ENCODE peak calls at places on chromosome 2, in five cellular contexts. One of them, this sample, is unnamed.
A peak's percentile ranks its signal among the peaks of the same experiment; 100 is the strongest.

GRCh38 chr2:138475394-138475793 is 26.2 kb upstream of the SPOPL start:
- DNase-seq in H9: no peak
- DNase-seq in heart left ventricle: no peak
- DNase-seq in neuronal stem cell: no peak
- DNase-seq in NT2/D1: no peak
- DNase-seq in this sample: no peak

GRCh38 chr2:65057391-65058052 is 1.3 kb downstream of the CEP68 start:
- DNase-seq in H9: no peak
- DNase-seq in heart left ventricle: no peak
- DNase-seq in neuronal stem cell: no peak
- DNase-seq in NT2/D1: no peak
- DNase-seq in this sample: no peak

GRCh38 chr2:240964221-240964853 is 34.1 kb upstream of the SNED1 start:
- DNase-seq in H9: peak; percentile 14
- DNase-seq in heart left ventricle: peak; percentile 15
- DNase-seq in neuronal stem cell: no peak
- DNase-seq in NT2/D1: no peak
- DNase-seq in this sample: peak; percentile 17

GRCh38 chr2:190343500-190344274 is at the start of gene INPP1:
- DNase-seq in H9: peak; percentile 61
- DNase-seq in heart left ventricle: peak; percentile 85
- DNase-seq in neuronal stem cell: peak; percentile 44
- DNase-seq in NT2/D1: peak; percentile 23
- DNase-seq in this sample: peak; percentile 64

GRCh38 chr2:233950078-233950825 is 33.1 kb downstream of the TRPM8 start:
- DNase-seq in H9: no peak
- DNase-seq in heart left ventricle: no peak
- DNase-seq in neuronal stem cell: no peak
- DNase-seq in NT2/D1: no peak
- DNase-seq in this sample: no peak

GRCh38 chr2:129301431-129301913 is 678.0 kb upstream of the RAB6C start:
- DNase-seq in H9: no peak
- DNase-seq in heart left ventricle: no peak
- DNase-seq in neuronal stem cell: no peak
- DNase-seq in NT2/D1: no peak
- DNase-seq in this sample: no peak

GRCh38 chr2:222738759-222739292 is 67.4 kb downstream of the MOGAT1 start:
- DNase-seq in H9: no peak
- DNase-seq in heart left ventricle: no peak
- DNase-seq in neuronal stem cell: no peak
- DNase-seq in NT2/D1: no peak
- DNase-seq in this sample: no peak

GRCh38 chr2:155223781-155224406 is 525.4 kb downstream of the KCNJ3 start:
- DNase-seq in H9: no peak
- DNase-seq in heart left ventricle: no peak
- DNase-seq in neuronal stem cell: peak; percentile 8
- DNase-seq in NT2/D1: no peak
- DNase-seq in this sample: no peak

GRCh38 chr2:201118957-201119848 is 3.2 kb downstream of the CFLAR start:
- DNase-seq in H9: no peak
- DNase-seq in heart left ventricle: no peak
- DNase-seq in neuronal stem cell: no peak
- DNase-seq in NT2/D1: no peak
- DNase-seq in this sample: no peak

GRCh38 chr2:8851811-8852560 is 14.6 kb upstream of the KIDINS220 start:
- DNase-seq in H9: peak; percentile 43
- DNase-seq in heart left ventricle: no peak
- DNase-seq in neuronal stem cell: no peak
- DNase-seq in NT2/D1: no peak
- DNase-seq in this sample: no peak

GRCh38 chr2:113282747-113283533 is 4.2 kb upstream of the PAX8 start:
- DNase-seq in H9: peak; percentile 51
- DNase-seq in heart left ventricle: peak; percentile 50
- DNase-seq in neuronal stem cell: no peak
- DNase-seq in NT2/D1: no peak
- DNase-seq in this sample: peak; percentile 80

GRCh38 chr2:216535454-216535995 is 36.9 kb downstream of the RPL37A start:
- DNase-seq in H9: no peak
- DNase-seq in heart left ventricle: peak; percentile 73
- DNase-seq in neuronal stem cell: no peak
- DNase-seq in NT2/D1: no peak
- DNase-seq in this sample: no peak

GRCh38 chr2:84417453-84417852 is 41.6 kb downstream of the SUCLG1 start:
- DNase-seq in H9: no peak
- DNase-seq in heart left ventricle: no peak
- DNase-seq in neuronal stem cell: no peak
- DNase-seq in NT2/D1: no peak
- DNase-seq in this sample: no peak

GRCh38 chr2:85745619-85746018 is 8.2 kb upstream of the ATOH8 start:
- DNase-seq in H9: no peak
- DNase-seq in heart left ventricle: no peak
- DNase-seq in neuronal stem cell: no peak
- DNase-seq in NT2/D1: no peak
- DNase-seq in this sample: no peak

DNA sequence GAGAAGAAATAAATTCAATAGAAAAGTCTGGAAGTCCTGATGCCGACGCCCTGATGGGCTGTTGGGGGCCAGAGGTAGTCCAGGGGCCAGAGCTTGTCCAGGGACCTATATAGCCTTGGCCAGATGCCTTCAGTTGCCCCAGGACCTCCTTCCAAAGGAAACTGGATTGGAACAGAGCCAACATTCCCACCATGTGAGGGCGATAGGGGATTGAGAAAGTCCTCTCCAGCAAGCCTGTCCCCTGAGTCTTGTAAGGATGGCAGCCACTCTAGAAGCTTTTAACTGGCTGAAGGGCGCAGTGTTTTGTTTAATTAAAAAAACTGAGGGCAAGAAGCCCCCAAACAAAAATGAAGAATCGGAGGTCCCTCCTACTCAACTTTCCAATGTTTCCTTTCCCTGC is 54.9 kb upstream of the CDCA7 start:
- DNase-seq in H9: peak; percentile 43
- DNase-seq in heart left ventricle: no peak
- DNase-seq in neuronal stem cell: no peak
- DNase-seq in NT2/D1: no peak
- DNase-seq in this sample: no peak
- H3K9me3 ChIP-seq in H9: peaks cover 45% of the 10 kb centered on the region
- H3K9me3 ChIP-seq in heart left ventricle: peaks cover 12% of the 10 kb centered on the region
- H3K9me3 ChIP-seq in neuronal stem cell: peaks cover 15% of the 10 kb centered on the region
- H3K9me3 ChIP-seq in NT2/D1: peaks cover 59% of the 10 kb centered on the region
- H3K9me3 ChIP-seq in this sample: peaks cover 42% of the 10 kb centered on the region

DNA sequence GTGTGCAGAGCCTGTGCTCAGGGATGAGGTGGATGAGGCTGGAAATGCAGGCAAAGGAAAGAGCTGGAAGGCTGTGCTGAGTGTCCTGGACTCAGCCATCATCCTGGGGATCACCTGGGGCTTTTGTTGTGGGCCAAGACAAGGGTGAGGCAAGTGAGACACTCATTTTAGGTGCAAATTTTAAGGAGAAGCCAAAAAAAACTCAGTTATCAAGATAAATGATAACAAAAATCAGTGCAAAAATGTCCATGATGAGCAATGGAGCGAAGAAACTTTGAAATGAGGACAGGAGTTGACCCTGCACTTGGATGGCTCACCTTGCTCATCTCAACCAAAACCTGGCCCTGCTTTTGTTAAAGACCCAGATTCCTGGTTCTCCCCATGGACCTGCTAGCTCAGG is 141.9 kb downstream of the MYCN start:
- DNase-seq in H9: no peak
- DNase-seq in heart left ventricle: no peak
- DNase-seq in neuronal stem cell: no peak
- DNase-seq in NT2/D1: no peak
- DNase-seq in this sample: no peak
- H3K9me3 ChIP-seq in H9: no peaks in the 10 kb centered on the region
- H3K9me3 ChIP-seq in heart left ventricle: no peaks in the 10 kb centered on the region
- H3K9me3 ChIP-seq in neuronal stem cell: no peaks in the 10 kb centered on the region
- H3K9me3 ChIP-seq in NT2/D1: no peaks in the 10 kb centered on the region
- H3K9me3 ChIP-seq in this sample: no peaks in the 10 kb centered on the region

GRCh38 chr2:207200136-207200535 is 34.4 kb upstream of the KLF7 start:
- DNase-seq in H9: no peak
- DNase-seq in heart left ventricle: no peak
- DNase-seq in neuronal stem cell: no peak
- DNase-seq in NT2/D1: no peak
- DNase-seq in this sample: no peak
- H3K9me3 ChIP-seq in H9: no peaks in the 10 kb centered on the region
- H3K9me3 ChIP-seq in heart left ventricle: no peaks in the 10 kb centered on the region
- H3K9me3 ChIP-seq in neuronal stem cell: no peaks in the 10 kb centered on the region
- H3K9me3 ChIP-seq in NT2/D1: no peaks in the 10 kb centered on the region
- H3K9me3 ChIP-seq in this sample: no peaks in the 10 kb centered on the region

GRCh38 chr2:1709335-1709605 is 35.0 kb downstream of the PXDN start:
- DNase-seq in H9: no peak
- DNase-seq in heart left ventricle: no peak
- DNase-seq in neuronal stem cell: no peak
- DNase-seq in NT2/D1: no peak
- DNase-seq in this sample: no peak

GRCh38 chr2:1707771-1708351 is 36.5 kb downstream of the PXDN start:
- DNase-seq in H9: peak; percentile 82
- DNase-seq in heart left ventricle: peak; percentile 85
- DNase-seq in neuronal stem cell: peak; percentile 61
- DNase-seq in NT2/D1: peak; percentile 90
- DNase-seq in this sample: no peak

GRCh38 chr2:1705557-1706076 is 38.7 kb downstream of the PXDN start:
- DNase-seq in H9: no peak
- DNase-seq in heart left ventricle: no peak
- DNase-seq in neuronal stem cell: no peak
- DNase-seq in NT2/D1: no peak
- DNase-seq in this sample: no peak

GRCh38 chr2:1709970-1710560 is 34.2 kb downstream of the PXDN start:
- DNase-seq in H9: no peak
- DNase-seq in heart left ventricle: no peak
- DNase-seq in neuronal stem cell: no peak
- DNase-seq in NT2/D1: no peak
- DNase-seq in this sample: no peak

DNA sequence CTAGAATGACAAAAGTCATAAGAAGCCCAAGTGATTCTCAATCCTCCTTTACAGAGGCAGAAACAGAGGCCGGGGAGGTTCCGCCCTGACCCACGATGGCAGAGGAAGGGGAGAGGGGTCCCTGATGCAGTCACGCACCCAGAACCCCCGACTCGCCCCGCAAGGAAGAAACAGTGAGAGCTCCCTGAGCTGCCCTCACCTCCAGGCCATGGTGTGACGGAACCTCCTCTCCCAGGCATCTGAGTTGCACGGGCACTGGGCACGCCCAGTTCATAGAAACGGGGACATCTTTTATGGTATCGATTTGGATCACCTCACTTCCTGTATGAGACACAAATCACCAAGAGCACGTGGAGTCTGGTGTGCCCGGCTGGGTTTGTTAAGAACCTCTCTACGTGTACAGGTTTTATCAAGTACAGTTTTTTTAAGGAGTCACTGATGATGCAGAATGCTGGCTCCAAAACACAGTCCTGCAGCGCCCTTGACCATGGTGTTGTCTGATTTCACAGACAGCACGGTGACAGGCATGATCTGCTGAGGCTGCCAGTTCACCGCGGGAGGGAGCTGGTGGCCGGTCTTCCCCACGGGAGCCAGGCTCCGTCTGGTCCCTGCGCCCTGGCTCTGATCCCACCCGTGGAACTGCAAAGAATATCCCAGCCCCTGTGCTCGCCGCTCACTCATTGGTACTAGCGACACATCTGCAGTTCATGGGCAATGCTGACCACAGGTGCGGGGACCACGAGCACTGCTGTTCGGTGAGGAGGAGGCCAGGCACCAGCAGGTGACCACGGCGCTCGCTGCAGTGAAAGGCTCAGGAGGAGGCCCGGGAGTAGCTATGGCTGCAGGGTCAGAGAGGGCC is 35.6 kb downstream of the PXDN start:
- DNase-seq in H9: no peak
- DNase-seq in heart left ventricle: no peak
- DNase-seq in neuronal stem cell: no peak
- DNase-seq in NT2/D1: no peak
- DNase-seq in this sample: no peak
- H3K9me3 ChIP-seq in H9: no peaks in the 10 kb centered on the region
- H3K9me3 ChIP-seq in heart left ventricle: no peaks in the 10 kb centered on the region
- H3K9me3 ChIP-seq in neuronal stem cell: no peaks in the 10 kb centered on the region
- H3K9me3 ChIP-seq in NT2/D1: no peaks in the 10 kb centered on the region
- H3K9me3 ChIP-seq in this sample: no peaks in the 10 kb centered on the region

GRCh38 chr2:204771693-204772092 is 226.4 kb downstream of the PARD3B start:
- DNase-seq in H9: no peak
- DNase-seq in heart left ventricle: no peak
- DNase-seq in neuronal stem cell: no peak
- DNase-seq in NT2/D1: no peak
- DNase-seq in this sample: no peak
- H3K9me3 ChIP-seq in H9: no peaks in the 10 kb centered on the region
- H3K9me3 ChIP-seq in heart left ventricle: no peaks in the 10 kb centered on the region
- H3K9me3 ChIP-seq in neuronal stem cell: no peaks in the 10 kb centered on the region
- H3K9me3 ChIP-seq in NT2/D1: no peaks in the 10 kb centered on the region
- H3K9me3 ChIP-seq in this sample: no peaks in the 10 kb centered on the region

GRCh38 chr2:239832995-239833727 is 192.0 kb downstream of the NDUFA10 start:
- DNase-seq in H9: peak; percentile 12
- DNase-seq in heart left ventricle: peak; percentile 11
- DNase-seq in neuronal stem cell: no peak
- DNase-seq in NT2/D1: no peak
- DNase-seq in this sample: peak; percentile 18

GRCh38 chr2:239834143-239834542 is 191.0 kb downstream of the NDUFA10 start:
- DNase-seq in H9: no peak
- DNase-seq in heart left ventricle: no peak
- DNase-seq in neuronal stem cell: no peak
- DNase-seq in NT2/D1: no peak
- DNase-seq in this sample: peak; percentile 5

GRCh38 chr2:239833728-239834109 is 191.4 kb downstream of the NDUFA10 start:
- DNase-seq in H9: peak; percentile 10
- DNase-seq in heart left ventricle: no peak
- DNase-seq in neuronal stem cell: no peak
- DNase-seq in NT2/D1: no peak
- DNase-seq in this sample: peak; percentile 17

GRCh38 chr2:239836021-239836765 is 188.9 kb downstream of the NDUFA10 start:
- DNase-seq in H9: no peak
- DNase-seq in heart left ventricle: no peak
- DNase-seq in neuronal stem cell: no peak
- DNase-seq in NT2/D1: no peak
- DNase-seq in this sample: peak; percentile 13

GRCh38 chr2:239835056-239835455 is 190.1 kb downstream of the NDUFA10 start:
- DNase-seq in H9: no peak
- DNase-seq in heart left ventricle: no peak
- DNase-seq in neuronal stem cell: no peak
- DNase-seq in NT2/D1: no peak
- DNase-seq in this sample: no peak
- H3K9me3 ChIP-seq in H9: no peaks in the 10 kb centered on the region
- H3K9me3 ChIP-seq in heart left ventricle: peaks cover 6% of the 10 kb centered on the region
- H3K9me3 ChIP-seq in neuronal stem cell: peaks cover 2% of the 10 kb centered on the region
- H3K9me3 ChIP-seq in NT2/D1: peaks cover 11% of the 10 kb centered on the region
- H3K9me3 ChIP-seq in this sample: peaks cover 6% of the 10 kb centered on the region

DNA sequence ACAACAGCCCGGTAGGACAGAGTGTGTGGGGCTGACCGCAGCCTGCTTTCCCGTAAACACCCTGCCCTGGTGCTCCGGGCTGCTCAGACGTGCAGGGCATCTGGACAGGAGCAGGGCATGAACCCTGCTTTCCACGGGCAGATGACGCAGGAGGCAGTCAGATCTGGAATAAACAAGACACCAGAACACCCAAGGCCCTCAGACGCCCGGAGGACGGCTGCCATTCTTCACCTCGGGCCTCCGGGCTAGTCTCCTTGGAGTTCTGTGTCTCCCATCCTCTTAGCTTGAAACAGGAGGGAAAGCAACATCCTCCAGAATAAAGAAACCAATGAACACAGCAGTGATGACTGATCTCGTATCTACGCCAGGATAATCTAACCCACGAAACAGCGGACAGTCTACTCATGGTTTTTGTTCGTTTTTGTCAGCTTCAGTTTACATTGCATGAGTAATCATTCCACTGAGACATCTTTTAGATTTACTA is 7.3 kb downstream of the PXDN start:
- DNase-seq in H9: no peak
- DNase-seq in heart left ventricle: no peak
- DNase-seq in neuronal stem cell: no peak
- DNase-seq in NT2/D1: no peak
- DNase-seq in this sample: no peak
- H3K9me3 ChIP-seq in H9: no peaks in the 10 kb centered on the region
- H3K9me3 ChIP-seq in heart left ventricle: no peaks in the 10 kb centered on the region
- H3K9me3 ChIP-seq in neuronal stem cell: peaks cover 10% of the 10 kb centered on the region
- H3K9me3 ChIP-seq in NT2/D1: peaks cover 10% of the 10 kb centered on the region
- H3K9me3 ChIP-seq in this sample: no peaks in the 10 kb centered on the region

This sample was measured in stomach.